ENCODE peak calls at places on chromosomes 6 and 20, in seven cellular contexts. Q is GM03348; A is pulmonary artery endothelial cell; W is NCI-H1092; K is effector memory CD4-positive, alpha-beta T cell; M is NCI-H226; J is hypothalamus. S is an unnamed sample.

GRCh38 chr6:157679605-157680580 is 143.2 kb upstream of the SNX9 start:
- DNase-seq in K (no peak), W (no peak), M (no peak), J (no peak), Q (no peak), A (no peak), S (no peak)

GRCh38 chr6:149862901-149863595 is 1.1 kb downstream of the LRP11 start:
- DNase-seq in K (peak; percentile 22), J (peak; percentile 36), Q (peak; percentile 83), A (no peak), M (peak; percentile 94), W (peak; percentile 18), S (peak; percentile 40)

GRCh38 chr6:153976921-153977693 is 61.9 kb upstream of the OPRM1 start:
- DNase-seq in M (no peak), W (no peak), K (no peak), A (no peak), Q (peak; percentile 22), J (no peak), S (no peak)

GRCh38 chr6:107534762-107535161 is 44.8 kb downstream of the SOBP start:
- DNase-seq in A (no peak), K (no peak), M (no peak), W (no peak), Q (no peak), J (no peak), S (no peak)

GRCh38 chr6:23174781-23175361 is 605.5 kb downstream of the HDGFL1 start:
- DNase-seq in M (peak; percentile 3), Q (peak; percentile 62), J (no peak), K (no peak), A (no peak), W (no peak), S (no peak)

GRCh38 chr6:41200296-41200900 is 551 bp downstream of the TREML2 start:
- DNase-seq in Q (no peak), M (no peak), W (no peak), A (no peak), J (peak; percentile 6), K (peak; percentile 25), S (no peak)

GRCh38 chr6:129069006-129069405 is 186.1 kb downstream of the LAMA2 start:
- DNase-seq in W (no peak), A (no peak), J (no peak), K (no peak), Q (no peak), M (no peak), S (no peak)

GRCh38 chr6:38460216-38460615 is 179.5 kb downstream of the BTBD9 start:
- DNase-seq in A (no peak), M (no peak), K (no peak), J (no peak), W (no peak), Q (peak; percentile 47), S (no peak)

GRCh38 chr20:44572551-44573500 is 9.6 kb upstream of the PKIG start:
- DNase-seq in K (no peak), J (peak; percentile 52), M (peak; percentile 90), Q (peak; percentile 84), A (no peak), W (no peak), S (no peak)

GRCh38 chr6:107560657-107561056 is 70.7 kb downstream of the SOBP start:
- DNase-seq in W (no peak), K (no peak), A (no peak), Q (peak; percentile 24), J (no peak), M (no peak), S (no peak)

GRCh38 chr6:48535569-48535968 is 424.6 kb upstream of the PTCHD4 start:
- DNase-seq in W (no peak), K (no peak), J (no peak), Q (no peak), A (no peak), M (peak; percentile 89), S (no peak)

GRCh38 chr6:1187293-1188131 is 124.4 kb upstream of the FOXQ1 start:
- DNase-seq in J (no peak), Q (no peak), K (no peak), W (no peak), M (no peak), A (no peak), S (no peak)